ENCODE peak calls at places on chromosome 15, in ten cellular contexts. H, Z, G, Q, D, L, I, B, X and N are unnamed samples.
A peak's percentile ranks its signal among the peaks of the same experiment; 100 is the strongest.

GRCh38 chr15:95300958-95301357 is 1029.5 kb upstream of the NR2F2 start:
- DNase-seq in G (no peak), D (no peak), I (no peak), L (no peak), Z (peak; percentile 64), X (no peak), Q (no peak), H (no peak), B (no peak), N (no peak)

GRCh38 chr15:62020576-62021160 is 39.6 kb downstream of the VPS13C start:
- DNase-seq in H (no peak), Q (no peak), L (no peak), B (no peak), G (no peak), I (no peak), D (no peak), Z (peak; percentile 54), X (no peak), N (no peak)

GRCh38 chr15:70235347-70235746 is 137.6 kb upstream of the TLE3 start:
- DNase-seq in Z (no peak), B (no peak), I (no peak), L (no peak), H (no peak), G (no peak), Q (no peak), X (no peak), D (no peak), N (peak; percentile 16)

GRCh38 chr15:94972314-94972713 is 741.0 kb downstream of the MCTP2 start:
- DNase-seq in H (no peak), X (no peak), D (no peak), L (peak; percentile 8), Z (no peak), G (no peak), I (no peak), Q (no peak), B (no peak), N (no peak)

GRCh38 chr15:20357139-20358065 is 184.2 kb downstream of the GOLGA6L6 start:
- DNase-seq in Z (no peak), I (no peak), Q (no peak), X (peak; percentile 42), B (peak; percentile 29), G (no peak), D (peak; percentile 8), L (no peak), H (peak; percentile 76), N (peak; percentile 85)

GRCh38 chr15:64686130-64686735 is 89.2 kb downstream of the RBPMS2 start:
- DNase-seq in X (no peak), Q (no peak), D (no peak), I (no peak), G (no peak), B (no peak), L (peak; percentile 73), Z (peak; percentile 63), H (no peak), N (peak; percentile 55)

GRCh38 chr15:67148196-67148701 is 82.8 kb downstream of the SMAD3 start:
- DNase-seq in B (peak; percentile 75), Q (no peak), H (no peak), L (no peak), D (no peak), X (no peak), I (no peak), G (no peak), Z (peak; percentile 74), N (no peak)

GRCh38 chr15:80480909-80481308 is 76.7 kb downstream of the ARNT2 start:
- DNase-seq in H (no peak), I (peak; percentile 48), Z (peak; percentile 97), Q (peak; percentile 74), L (no peak), G (peak; percentile 71), B (no peak), D (no peak), X (peak; percentile 78), N (no peak)

GRCh38 chr15:96330450-96331140 is at the start of gene NR2F2:
- DNase-seq in Z (peak; percentile 99), G (peak; percentile 98), Q (peak; percentile 99), L (peak; percentile 100), B (peak; percentile 98), H (peak; percentile 97), D (peak; percentile 95), X (peak; percentile 99), I (peak; percentile 96), N (peak; percentile 89)

GRCh38 chr15:96331942-96332853 is 1.7 kb downstream of the NR2F2 start:
- DNase-seq in L (peak; percentile 59), G (peak; percentile 85), B (peak; percentile 62), H (peak; percentile 80), Q (no peak), Z (no peak), I (no peak), X (peak; percentile 57), D (no peak), N (no peak)

GRCh38 chr15:96332854-96333193 is 2.3 kb downstream of the NR2F2 start:
- DNase-seq in L (no peak), I (no peak), H (no peak), Z (no peak), B (no peak), Q (no peak), X (no peak), G (peak; percentile 50), D (no peak), N (no peak)

GRCh38 chr15:96330064-96330449 is 443 bp upstream of the NR2F2 start:
- DNase-seq in B (no peak), X (no peak), D (no peak), Z (peak; percentile 89), Q (no peak), H (no peak), G (peak; percentile 81), L (no peak), I (no peak), N (peak; percentile 80)

DNA sequence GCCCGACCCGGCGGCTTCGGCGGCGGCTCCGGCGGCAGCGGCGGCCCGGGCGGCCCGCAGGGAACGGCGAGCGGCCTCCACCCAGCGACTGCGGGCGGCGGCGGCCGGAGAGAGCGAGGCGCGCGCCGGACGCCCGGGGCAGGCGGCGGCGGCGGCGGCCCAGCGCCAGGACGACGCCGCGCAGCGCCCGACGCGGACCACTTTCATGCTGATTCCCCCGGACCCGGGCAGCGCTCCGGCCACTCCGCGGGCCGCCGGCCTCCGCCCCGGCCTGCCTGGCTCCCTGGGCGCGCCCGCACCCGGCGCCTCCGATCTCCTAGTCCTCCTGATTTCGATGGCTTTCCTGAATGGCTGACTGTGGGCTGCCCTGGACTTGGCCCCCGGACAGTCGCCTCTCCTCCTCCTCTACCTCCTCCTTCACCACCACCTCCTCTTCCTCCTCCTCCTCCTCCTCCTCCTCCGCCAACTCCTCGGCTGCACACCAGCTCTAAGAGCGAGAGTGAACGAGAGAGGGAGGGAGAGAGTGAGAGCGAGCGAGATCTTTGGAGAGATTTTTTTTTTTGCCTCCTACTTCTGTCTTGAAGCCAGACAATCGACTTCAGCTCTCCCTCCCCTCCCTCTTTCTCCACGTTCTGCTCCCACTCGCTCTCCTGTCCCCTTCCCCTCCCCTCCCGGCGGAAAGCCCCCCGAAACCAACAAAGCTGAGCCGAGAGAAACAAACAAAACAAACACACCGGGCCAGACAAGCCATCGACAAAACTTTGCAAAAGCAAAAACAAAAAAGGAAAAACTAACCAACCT is 841 bp downstream of the NR2F2 start:
- DNase-seq in G (peak; percentile 55), D (no peak), I (no peak), Q (no peak), L (peak; percentile 41), Z (no peak), H (peak; percentile 68), X (peak; percentile 56), B (no peak), N (no peak)
- H3K27me3 ChIP-seq in G (no peaks in the 10 kb centered on the region), D (no peaks in the 10 kb centered on the region), I (peaks cover 64% of the 10 kb centered on the region), Q (no peaks in the 10 kb centered on the region), L (peaks cover 57% of the 10 kb centered on the region), Z (no peaks in the 10 kb centered on the region), H (peaks cover 14% of the 10 kb centered on the region), X (no peaks in the 10 kb centered on the region), B (peaks cover 5% of the 10 kb centered on the region), N (peaks cover 38% of the 10 kb centered on the region)

GRCh38 chr15:39578851-39579486 is 1.9 kb upstream of the THBS1 start:
- DNase-seq in H (no peak), Q (no peak), B (no peak), X (no peak), D (no peak), L (peak; percentile 50), I (no peak), G (no peak), Z (peak; percentile 52), N (no peak)
- TF ChIP-seq CTCF in H (no peak), Q (peak; percentile 49), B (no peak), X (no peak), D (no peak), L (no peak), I (peak; percentile 19), G (no peak), Z (peak; percentile 24), N (no peak)

DNA sequence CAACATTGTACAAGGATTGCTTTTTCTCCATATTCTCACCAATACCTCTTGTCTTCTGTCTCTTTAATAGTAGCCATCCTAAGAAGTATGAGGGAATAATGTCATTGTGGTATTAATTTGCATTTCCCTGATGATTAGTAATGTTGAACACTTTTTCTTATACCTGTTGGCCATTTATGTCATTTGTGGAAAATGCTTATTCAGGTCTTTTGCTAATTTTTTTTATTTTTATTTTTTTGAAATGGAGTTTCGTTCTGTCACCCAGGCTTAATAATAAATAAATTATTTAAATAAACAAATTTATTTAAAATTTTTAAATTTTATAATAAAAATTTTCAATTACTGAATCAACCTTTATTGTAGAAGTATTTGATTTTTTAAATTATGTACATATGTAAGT is 37.1 kb downstream of the REC114 start:
- DNase-seq in G (no peak), Q (no peak), H (no peak), I (no peak), L (no peak), Z (no peak), X (no peak), B (no peak), D (no peak), N (no peak)
- H3K9me3 ChIP-seq in G (no peaks in the 10 kb centered on the region), Q (no peaks in the 10 kb centered on the region), H (no peaks in the 10 kb centered on the region), I (peaks cover 4% of the 10 kb centered on the region), L (no peaks in the 10 kb centered on the region), Z (no peaks in the 10 kb centered on the region), X (no peaks in the 10 kb centered on the region), B (no peaks in the 10 kb centered on the region), D (no peaks in the 10 kb centered on the region), N (no peaks in the 10 kb centered on the region)

GRCh38 chr15:82919231-82919886 is 33.2 kb downstream of the HOMER2 start:
- DNase-seq in G (peak; percentile 94), X (peak; percentile 75), I (peak; percentile 41), H (peak; percentile 73), D (peak; percentile 86), B (peak; percentile 69), Q (no peak), Z (no peak), L (no peak), N (peak; percentile 82)

GRCh38 chr15:82922737-82923136 is 29.8 kb downstream of the HOMER2 start:
- DNase-seq in H (no peak), Q (no peak), L (no peak), X (no peak), I (no peak), D (no peak), B (no peak), G (no peak), Z (no peak), N (no peak)

GRCh38 chr15:82918607-82919230 is 33.8 kb downstream of the HOMER2 start:
- DNase-seq in Q (no peak), L (no peak), Z (no peak), I (no peak), D (no peak), G (no peak), B (no peak), H (no peak), X (no peak), N (no peak)

GRCh38 chr15:82923744-82924143 is 28.8 kb downstream of the HOMER2 start:
- DNase-seq in H (no peak), X (no peak), G (no peak), Z (no peak), B (no peak), D (no peak), L (no peak), I (no peak), Q (no peak), N (no peak)

DNA sequence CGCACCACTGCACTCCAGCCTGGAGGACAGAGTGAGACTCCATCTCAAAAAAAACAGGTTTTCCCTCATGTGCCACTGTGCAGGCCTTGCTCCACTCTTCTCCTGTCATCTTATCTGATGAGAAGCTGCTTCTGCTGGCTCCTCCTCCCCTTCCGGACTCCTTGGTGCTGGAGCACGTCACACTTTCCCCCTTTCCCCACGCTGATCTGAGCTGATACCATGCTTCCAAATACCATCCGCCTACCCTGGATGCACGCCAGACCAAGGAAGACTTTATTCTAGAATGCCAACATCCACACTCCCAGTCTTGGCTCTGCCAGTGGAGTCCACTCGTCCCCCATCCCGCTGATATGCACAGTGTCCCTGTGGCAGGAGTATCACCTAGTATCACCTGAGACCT is 31.3 kb downstream of the HOMER2 start:
- DNase-seq in L (no peak), I (no peak), B (no peak), Q (no peak), D (no peak), Z (no peak), X (no peak), H (no peak), G (no peak), N (no peak)
- H3K27me3 ChIP-seq in L (no peaks in the 10 kb centered on the region), I (no peaks in the 10 kb centered on the region), B (no peaks in the 10 kb centered on the region), Q (peaks cover 2% of the 10 kb centered on the region), D (no peaks in the 10 kb centered on the region), Z (peaks cover 3% of the 10 kb centered on the region), X (no peaks in the 10 kb centered on the region), H (no peaks in the 10 kb centered on the region), G (no peaks in the 10 kb centered on the region), N (no peaks in the 10 kb centered on the region)